ENCODE peak calls at places on chromosomes 2 and 18, in eight cellular contexts. One of them, this sample, is unnamed.

GRCh38 chr2:28477645-28478044 is 18.2 kb upstream of the PLB1 start:
- DNase-seq in vagina: no peak
- DNase-seq in GM23338: no peak
- DNase-seq in prostate gland: no peak
- DNase-seq in endothelial cell of umbilical vein: no peak
- DNase-seq in sigmoid colon: no peak
- DNase-seq in Panc1: no peak
- DNase-seq in HepG2: no peak
- DNase-seq in this sample: no peak

GRCh38 chr2:217672472-217672871 is 330.3 kb downstream of the TNS1 start:
- DNase-seq in vagina: no peak
- DNase-seq in GM23338: no peak
- DNase-seq in prostate gland: peak; percentile 69
- DNase-seq in endothelial cell of umbilical vein: no peak
- DNase-seq in sigmoid colon: no peak
- DNase-seq in Panc1: no peak
- DNase-seq in HepG2: no peak
- DNase-seq in this sample: no peak

GRCh38 chr2:141522702-141523101 is 608.1 kb downstream of the LRP1B start:
- DNase-seq in vagina: no peak
- DNase-seq in GM23338: no peak
- DNase-seq in prostate gland: no peak
- DNase-seq in endothelial cell of umbilical vein: no peak
- DNase-seq in sigmoid colon: no peak
- DNase-seq in Panc1: no peak
- DNase-seq in HepG2: no peak
- DNase-seq in this sample: no peak

GRCh38 chr2:40401896-40402295 is 50.0 kb downstream of the SLC8A1 start:
- DNase-seq in vagina: no peak
- DNase-seq in GM23338: no peak
- DNase-seq in prostate gland: no peak
- DNase-seq in endothelial cell of umbilical vein: peak; percentile 67
- DNase-seq in sigmoid colon: no peak
- DNase-seq in Panc1: peak; percentile 8
- DNase-seq in HepG2: no peak
- DNase-seq in this sample: no peak

GRCh38 chr2:28753043-28753683 is 1.5 kb downstream of the PPP1CB start:
- DNase-seq in vagina: no peak
- DNase-seq in GM23338: peak; percentile 49
- DNase-seq in prostate gland: peak; percentile 84
- DNase-seq in endothelial cell of umbilical vein: peak; percentile 86
- DNase-seq in sigmoid colon: peak; percentile 86
- DNase-seq in Panc1: peak; percentile 70
- DNase-seq in HepG2: peak; percentile 69
- DNase-seq in this sample: peak; percentile 82

GRCh38 chr2:188450740-188451480 is 159.2 kb downstream of the GULP1 start:
- DNase-seq in vagina: no peak
- DNase-seq in GM23338: no peak
- DNase-seq in prostate gland: no peak
- DNase-seq in endothelial cell of umbilical vein: no peak
- DNase-seq in sigmoid colon: no peak
- DNase-seq in Panc1: no peak
- DNase-seq in HepG2: no peak
- DNase-seq in this sample: no peak

GRCh38 chr2:54074636-54075341 is 40.6 kb upstream of the ACYP2 start:
- DNase-seq in vagina: no peak
- DNase-seq in GM23338: no peak
- DNase-seq in prostate gland: no peak
- DNase-seq in endothelial cell of umbilical vein: no peak
- DNase-seq in sigmoid colon: no peak
- DNase-seq in Panc1: no peak
- DNase-seq in HepG2: no peak
- DNase-seq in this sample: no peak

GRCh38 chr18:35661483-35662146 is 80.1 kb downstream of the GALNT1 start:
- DNase-seq in vagina: no peak
- DNase-seq in GM23338: peak; percentile 51
- DNase-seq in prostate gland: no peak
- DNase-seq in endothelial cell of umbilical vein: peak; percentile 47
- DNase-seq in sigmoid colon: no peak
- DNase-seq in Panc1: no peak
- DNase-seq in HepG2: peak; percentile 17
- DNase-seq in this sample: no peak

GRCh38 chr2:157194097-157194688 is 63.3 kb upstream of the GALNT5 start:
- DNase-seq in vagina: no peak
- DNase-seq in GM23338: peak; percentile 63
- DNase-seq in prostate gland: peak; percentile 9
- DNase-seq in endothelial cell of umbilical vein: peak; percentile 78
- DNase-seq in sigmoid colon: no peak
- DNase-seq in Panc1: peak; percentile 47
- DNase-seq in HepG2: peak; percentile 46
- DNase-seq in this sample: peak; percentile 10

GRCh38 chr18:45050712-45051639 is 370.3 kb downstream of the SETBP1 start:
- DNase-seq in vagina: no peak
- DNase-seq in GM23338: no peak
- DNase-seq in prostate gland: no peak
- DNase-seq in endothelial cell of umbilical vein: peak; percentile 86
- DNase-seq in sigmoid colon: no peak
- DNase-seq in Panc1: peak; percentile 32
- DNase-seq in HepG2: no peak
- DNase-seq in this sample: no peak

GRCh38 chr2:14634223-14634884 is 1.8 kb downstream of the LRATD1 start:
- DNase-seq in vagina: no peak
- DNase-seq in GM23338: peak; percentile 89
- DNase-seq in prostate gland: peak; percentile 92
- DNase-seq in endothelial cell of umbilical vein: peak; percentile 51
- DNase-seq in sigmoid colon: peak; percentile 89
- DNase-seq in Panc1: no peak
- DNase-seq in HepG2: peak; percentile 11
- DNase-seq in this sample: peak; percentile 90

GRCh38 chr2:11598228-11598731 is 64.4 kb downstream of the GREB1 start:
- DNase-seq in vagina: no peak
- DNase-seq in GM23338: no peak
- DNase-seq in prostate gland: no peak
- DNase-seq in endothelial cell of umbilical vein: no peak
- DNase-seq in sigmoid colon: peak; percentile 14
- DNase-seq in Panc1: no peak
- DNase-seq in HepG2: no peak
- DNase-seq in this sample: no peak

GRCh38 chr2:176818653-176819052 is 393.9 kb upstream of the HNRNPA3 start:
- DNase-seq in vagina: no peak
- DNase-seq in GM23338: peak; percentile 31
- DNase-seq in prostate gland: no peak
- DNase-seq in endothelial cell of umbilical vein: no peak
- DNase-seq in sigmoid colon: no peak
- DNase-seq in Panc1: no peak
- DNase-seq in HepG2: no peak
- DNase-seq in this sample: no peak

GRCh38 chr2:176814740-176815367 is 397.7 kb upstream of the HNRNPA3 start:
- DNase-seq in vagina: no peak
- DNase-seq in GM23338: peak; percentile 67
- DNase-seq in prostate gland: no peak
- DNase-seq in endothelial cell of umbilical vein: peak; percentile 38
- DNase-seq in sigmoid colon: no peak
- DNase-seq in Panc1: peak; percentile 4
- DNase-seq in HepG2: peak; percentile 10
- DNase-seq in this sample: no peak

GRCh38 chr2:176814274-176814673 is 398.3 kb upstream of the HNRNPA3 start:
- DNase-seq in vagina: no peak
- DNase-seq in GM23338: no peak
- DNase-seq in prostate gland: no peak
- DNase-seq in endothelial cell of umbilical vein: no peak
- DNase-seq in sigmoid colon: no peak
- DNase-seq in Panc1: no peak
- DNase-seq in HepG2: no peak
- DNase-seq in this sample: no peak

GRCh38 chr2:176813526-176814179 is 398.9 kb upstream of the HNRNPA3 start:
- DNase-seq in vagina: no peak
- DNase-seq in GM23338: peak; percentile 51
- DNase-seq in prostate gland: no peak
- DNase-seq in endothelial cell of umbilical vein: no peak
- DNase-seq in sigmoid colon: no peak
- DNase-seq in Panc1: no peak
- DNase-seq in HepG2: no peak
- DNase-seq in this sample: no peak

GRCh38 chr2:176817061-176817565 is 395.5 kb upstream of the HNRNPA3 start:
- DNase-seq in vagina: no peak
- DNase-seq in GM23338: peak; percentile 60
- DNase-seq in prostate gland: no peak
- DNase-seq in endothelial cell of umbilical vein: no peak
- DNase-seq in sigmoid colon: no peak
- DNase-seq in Panc1: no peak
- DNase-seq in HepG2: no peak
- DNase-seq in this sample: no peak
- H3K4me3 ChIP-seq in vagina: no peak overlapping the region
- H3K4me3 ChIP-seq in GM23338: no peak overlapping the region
- H3K4me3 ChIP-seq in prostate gland: no peak overlapping the region
- H3K4me3 ChIP-seq in endothelial cell of umbilical vein: no peak overlapping the region
- H3K4me3 ChIP-seq in sigmoid colon: no peak overlapping the region
- H3K4me3 ChIP-seq in Panc1: no peak overlapping the region
- H3K4me3 ChIP-seq in HepG2: no peak overlapping the region
- H3K4me3 ChIP-seq in this sample: no peak overlapping the region

GRCh38 chr18:56650056-56650455 is 1.1 kb upstream of the WDR7 start:
- DNase-seq in vagina: no peak
- DNase-seq in GM23338: no peak
- DNase-seq in prostate gland: no peak
- DNase-seq in endothelial cell of umbilical vein: no peak
- DNase-seq in sigmoid colon: no peak
- DNase-seq in Panc1: no peak
- DNase-seq in HepG2: no peak
- DNase-seq in this sample: no peak

GRCh38 chr18:56652802-56653201 is 1.6 kb downstream of the WDR7 start:
- DNase-seq in vagina: no peak
- DNase-seq in GM23338: no peak
- DNase-seq in prostate gland: no peak
- DNase-seq in endothelial cell of umbilical vein: no peak
- DNase-seq in sigmoid colon: no peak
- DNase-seq in Panc1: no peak
- DNase-seq in HepG2: no peak
- DNase-seq in this sample: no peak

GRCh38 chr18:56648307-56648706 is 2.9 kb upstream of the WDR7 start:
- DNase-seq in vagina: no peak
- DNase-seq in GM23338: no peak
- DNase-seq in prostate gland: no peak
- DNase-seq in endothelial cell of umbilical vein: no peak
- DNase-seq in sigmoid colon: no peak
- DNase-seq in Panc1: no peak
- DNase-seq in HepG2: no peak
- DNase-seq in this sample: no peak

GRCh38 chr18:56651771-56652092 is 573 bp downstream of the WDR7 start:
- DNase-seq in vagina: no peak
- DNase-seq in GM23338: no peak
- DNase-seq in prostate gland: no peak
- DNase-seq in endothelial cell of umbilical vein: peak; percentile 15
- DNase-seq in sigmoid colon: no peak
- DNase-seq in Panc1: no peak
- DNase-seq in HepG2: no peak
- DNase-seq in this sample: no peak

GRCh38 chr18:56650944-56651770 is at the start of gene WDR7:
- DNase-seq in vagina: no peak
- DNase-seq in GM23338: peak; percentile 99
- DNase-seq in prostate gland: peak; percentile 96
- DNase-seq in endothelial cell of umbilical vein: peak; percentile 98
- DNase-seq in sigmoid colon: peak; percentile 99
- DNase-seq in Panc1: peak; percentile 82
- DNase-seq in HepG2: peak; percentile 94
- DNase-seq in this sample: peak; percentile 97
- TF ChIP-seq POLR2AphosphoS5 in vagina: peak; percentile 86
- TF ChIP-seq POLR2AphosphoS5 in GM23338: peak; percentile 83
- TF ChIP-seq POLR2AphosphoS5 in prostate gland: peak; percentile 93
- TF ChIP-seq POLR2AphosphoS5 in endothelial cell of umbilical vein: no peak
- TF ChIP-seq POLR2AphosphoS5 in sigmoid colon: peak; percentile 35
- TF ChIP-seq POLR2AphosphoS5 in Panc1: no peak
- TF ChIP-seq POLR2AphosphoS5 in HepG2: peak; percentile 45
- TF ChIP-seq POLR2AphosphoS5 in this sample: peak; percentile 61

GRCh38 chr2:233417282-233417681 is 63.0 kb downstream of the DGKD start:
- DNase-seq in vagina: no peak
- DNase-seq in GM23338: no peak
- DNase-seq in prostate gland: no peak
- DNase-seq in endothelial cell of umbilical vein: no peak
- DNase-seq in sigmoid colon: no peak
- DNase-seq in Panc1: no peak
- DNase-seq in HepG2: no peak
- DNase-seq in this sample: no peak

GRCh38 chr2:233418761-233419625 is 64.7 kb downstream of the DGKD start:
- DNase-seq in vagina: no peak
- DNase-seq in GM23338: no peak
- DNase-seq in prostate gland: no peak
- DNase-seq in endothelial cell of umbilical vein: peak; percentile 87
- DNase-seq in sigmoid colon: peak; percentile 83
- DNase-seq in Panc1: no peak
- DNase-seq in HepG2: no peak
- DNase-seq in this sample: no peak

GRCh38 chr2:233419626-233420431 is 65.5 kb downstream of the DGKD start:
- DNase-seq in vagina: no peak
- DNase-seq in GM23338: peak; percentile 68
- DNase-seq in prostate gland: no peak
- DNase-seq in endothelial cell of umbilical vein: no peak
- DNase-seq in sigmoid colon: no peak
- DNase-seq in Panc1: no peak
- DNase-seq in HepG2: no peak
- DNase-seq in this sample: no peak

GRCh38 chr2:233416706-233417105 is 62.4 kb downstream of the DGKD start:
- DNase-seq in vagina: no peak
- DNase-seq in GM23338: peak; percentile 44
- DNase-seq in prostate gland: no peak
- DNase-seq in endothelial cell of umbilical vein: no peak
- DNase-seq in sigmoid colon: no peak
- DNase-seq in Panc1: no peak
- DNase-seq in HepG2: no peak
- DNase-seq in this sample: no peak

GRCh38 chr2:233418052-233418760 is 63.9 kb downstream of the DGKD start:
- DNase-seq in vagina: no peak
- DNase-seq in GM23338: no peak
- DNase-seq in prostate gland: no peak
- DNase-seq in endothelial cell of umbilical vein: peak; percentile 30
- DNase-seq in sigmoid colon: no peak
- DNase-seq in Panc1: no peak
- DNase-seq in HepG2: no peak
- DNase-seq in this sample: no peak
- H3K4me3 ChIP-seq in vagina: no peak overlapping the region
- H3K4me3 ChIP-seq in GM23338: no peak overlapping the region
- H3K4me3 ChIP-seq in prostate gland: no peak overlapping the region
- H3K4me3 ChIP-seq in endothelial cell of umbilical vein: no peak overlapping the region
- H3K4me3 ChIP-seq in sigmoid colon: peak overlapping the region; percentile 7
- H3K4me3 ChIP-seq in Panc1: peak overlapping the region; percentile 68
- H3K4me3 ChIP-seq in HepG2: no peak overlapping the region
- H3K4me3 ChIP-seq in this sample: no peak overlapping the region

DNA sequence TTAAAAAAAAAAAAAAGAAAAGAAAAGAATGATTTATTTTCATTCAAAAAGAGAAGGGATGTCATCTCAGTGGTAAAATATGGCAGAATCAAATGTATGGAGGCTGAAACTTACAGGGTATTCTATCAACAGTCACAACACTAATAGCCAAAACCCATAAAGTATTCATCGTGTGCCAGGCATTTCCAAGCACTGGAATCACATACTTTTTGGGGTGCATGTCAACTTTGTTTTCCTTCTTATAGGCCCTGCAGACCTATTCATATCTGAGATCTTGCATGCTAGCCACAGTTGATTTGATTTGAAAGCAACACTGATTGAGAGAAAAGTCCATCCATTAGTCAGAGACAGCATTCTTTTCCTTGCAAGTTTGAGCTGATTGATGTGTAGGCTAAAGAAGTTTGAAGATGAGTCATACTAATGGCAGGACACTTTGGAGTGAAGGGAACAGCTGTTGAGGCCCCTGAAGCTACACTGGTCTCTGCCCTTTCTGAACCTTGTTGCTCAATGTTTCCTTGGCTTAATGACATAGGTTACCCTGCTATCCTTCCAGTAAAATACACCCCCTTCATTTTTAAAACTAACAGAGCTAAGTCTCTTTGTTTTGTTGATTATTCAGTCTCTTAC is 22.0 kb downstream of the KATNAL2 start:
- DNase-seq in vagina: no peak
- DNase-seq in GM23338: peak; percentile 10
- DNase-seq in prostate gland: no peak
- DNase-seq in endothelial cell of umbilical vein: no peak
- DNase-seq in sigmoid colon: no peak
- DNase-seq in Panc1: no peak
- DNase-seq in HepG2: peak; percentile 15
- DNase-seq in this sample: no peak
- TF ChIP-seq POLR2AphosphoS5 in vagina: no peak
- TF ChIP-seq POLR2AphosphoS5 in GM23338: no peak
- TF ChIP-seq POLR2AphosphoS5 in prostate gland: no peak
- TF ChIP-seq POLR2AphosphoS5 in endothelial cell of umbilical vein: no peak
- TF ChIP-seq POLR2AphosphoS5 in sigmoid colon: no peak
- TF ChIP-seq POLR2AphosphoS5 in Panc1: no peak
- TF ChIP-seq POLR2AphosphoS5 in HepG2: no peak
- TF ChIP-seq POLR2AphosphoS5 in this sample: no peak